ENCODE peak calls at places on chromosomes 11 and 22, in six cellular contexts. F is HTR-8/SVneo; D is mucosa of gallbladder; A is central memory CD4-positive, alpha-beta T cell; H is LHCN-M2; G is iris pigment epithelial cell. U is an unnamed sample.

GRCh38 chr22:46360891-46361290 is 25.4 kb downstream of the TRMU start:
- DNase-seq in F (no peak), D (no peak), A (no peak), H (no peak), G (no peak), U (no peak)

GRCh38 chr11:32333335-32333991 is 101.9 kb downstream of the WT1 start:
- DNase-seq in F (no peak), D (peak), A (no peak), H (peak), G (peak), U (peak)

GRCh38 chr11:9037963-9038362 is 34.2 kb upstream of the NRIP3 start:
- DNase-seq in F (no peak), D (no peak), A (no peak), H (no peak), G (peak), U (no peak)

GRCh38 chr11:128843198-128843766 is 23.8 kb downstream of the KCNJ1 start:
- DNase-seq in F (no peak), D (no peak), A (no peak), H (no peak), G (no peak), U (no peak)

GRCh38 chr11:126163074-126163700 is 48.3 kb downstream of the RPUSD4 start:
- DNase-seq in F (peak), D (no peak), A (no peak), H (peak), G (peak), U (no peak)

GRCh38 chr11:128662960-128663359 is 30.9 kb upstream of the FLI1 start:
- DNase-seq in F (no peak), D (no peak), A (no peak), H (no peak), G (no peak), U (no peak)

GRCh38 chr11:44784784-44785183 is 58.0 kb downstream of the TSPAN18 start:
- DNase-seq in F (no peak), D (no peak), A (no peak), H (no peak), G (no peak), U (no peak)

GRCh38 chr11:67373916-67374570 is 645 bp upstream of the CLCF1 start:
- DNase-seq in F (peak), D (peak), A (peak), H (peak), G (peak), U (peak)

GRCh38 chr22:44587004-44587793 is 89.2 kb upstream of the RTL6 start:
- DNase-seq in F (no peak), D (no peak), A (no peak), H (peak), G (no peak), U (no peak)

GRCh38 chr22:20957118-20957690 is 9.9 kb upstream of the AIFM3 start:
- DNase-seq in F (no peak), D (no peak), A (no peak), H (no peak), G (peak), U (no peak)

GRCh38 chr11:132200303-132200936 is 830.0 kb downstream of the NTM start:
- DNase-seq in F (no peak), D (no peak), A (no peak), H (no peak), G (no peak), U (no peak)

GRCh38 chr11:1574256-1575242 is 2.5 kb upstream of the DUSP8 start:
- DNase-seq in F (peak), D (peak), A (peak), H (no peak), G (peak), U (peak)

GRCh38 chr22:26671317-26672059 is 14.1 kb downstream of the MIAT start:
- DNase-seq in F (no peak), D (peak), A (peak), H (no peak), G (no peak), U (peak)

GRCh38 chr11:62500066-62501035 is 46.3 kb downstream of the AHNAK start:
- DNase-seq in F (no peak), D (peak), A (no peak), H (no peak), G (no peak), U (no peak)

GRCh38 chr22:50712341-50713007 is 25.5 kb upstream of the ACR start:
- DNase-seq in F (no peak), D (no peak), A (no peak), H (no peak), G (no peak), U (no peak)

GRCh38 chr11:69588270-69588669 is 52.7 kb upstream of the CCND1 start:
- DNase-seq in F (peak), D (no peak), A (no peak), H (peak), G (peak), U (no peak)

GRCh38 chr11:84384637-84385227 is 1098.6 kb upstream of the CCDC90B start:
- DNase-seq in F (peak), D (peak), A (no peak), H (peak), G (peak), U (peak)

GRCh38 chr11:73152086-73152853 is 10.2 kb upstream of the FCHSD2 start:
- DNase-seq in F (no peak), D (no peak), A (no peak), H (no peak), G (no peak), U (no peak)

GRCh38 chr11:8011981-8012444 is 24.9 kb downstream of the EIF3F start:
- DNase-seq in F (peak), D (no peak), A (no peak), H (peak), G (peak), U (no peak)

GRCh38 chr11:75202195-75202594 is 38.4 kb upstream of the TPBGL start:
- DNase-seq in F (no peak), D (no peak), A (no peak), H (no peak), G (no peak), U (no peak)

GRCh38 chr22:50696799-50697561 is 24.4 kb downstream of the SHANK3 start:
- DNase-seq in F (peak), D (no peak), A (no peak), H (no peak), G (peak), U (no peak)

GRCh38 chr11:35083181-35084061 is 55.5 kb upstream of the CD44 start:
- DNase-seq in F (peak), D (peak), A (peak), H (peak), G (peak), U (peak)

GRCh38 chr11:73412308-73412707 is 36.1 kb downstream of the RELT start:
- DNase-seq in F (no peak), D (no peak), A (no peak), H (peak), G (peak), U (no peak)

GRCh38 chr11:119567667-119568582 is 145.0 kb upstream of the THY1 start:
- DNase-seq in F (peak), D (peak), A (no peak), H (peak), G (peak), U (no peak)

GRCh38 chr11:120873966-120874365 is 149.9 kb upstream of the TBCEL start:
- DNase-seq in F (no peak), D (no peak), A (no peak), H (no peak), G (no peak), U (no peak)

GRCh38 chr11:74179234-74180126 is 8.4 kb downstream of the PPME1 start:
- DNase-seq in F (no peak), D (no peak), A (no peak), H (peak), G (peak), U (no peak)

GRCh38 chr22:25449781-25450317 is 114.6 kb upstream of the GRK3 start:
- DNase-seq in F (no peak), D (no peak), A (no peak), H (no peak), G (no peak), U (no peak)

U was measured in activated naive CD8-positive, alpha-beta T cell treated with anti-CD3 and anti-CD28 coated beads, Interleukin-2, amount 50 U/mL, for 24 hours.